ENCODE peak calls at places on chromosomes 4 and X, in five cellular contexts. One of them, this sample, is unnamed.

GRCh38 chr4:147049940-147050852 is 104.5 kb upstream of the TTC29 start:
- DNase-seq in EH: peak
- DNase-seq in mammary epithelial cell: peak
- DNase-seq in fibroblast of gingiva: peak
- DNase-seq in suprapubic skin: no peak
- DNase-seq in this sample: peak

GRCh38 chrX:79065696-79066095 is 78.8 kb upstream of the GPR174 start:
- DNase-seq in mammary epithelial cell: no peak
- DNase-seq in suprapubic skin: no peak
- DNase-seq in EH: no peak
- DNase-seq in fibroblast of gingiva: no peak
- DNase-seq in this sample: no peak

GRCh38 chr4:87559090-87559837 is 30.1 kb upstream of the SPARCL1 start:
- DNase-seq in fibroblast of gingiva: no peak
- DNase-seq in suprapubic skin: no peak
- DNase-seq in EH: no peak
- DNase-seq in mammary epithelial cell: no peak
- DNase-seq in this sample: no peak

GRCh38 chrX:53320543-53321215 is 39.3 kb upstream of the IQSEC2 start:
- DNase-seq in EH: no peak
- DNase-seq in suprapubic skin: no peak
- DNase-seq in mammary epithelial cell: no peak
- DNase-seq in fibroblast of gingiva: no peak
- DNase-seq in this sample: no peak

GRCh38 chr4:58981828-58982227 is 1871.6 kb upstream of the IGFBP7 start:
- DNase-seq in suprapubic skin: no peak
- DNase-seq in EH: no peak
- DNase-seq in fibroblast of gingiva: no peak
- DNase-seq in mammary epithelial cell: no peak
- DNase-seq in this sample: no peak

GRCh38 chr4:98804403-98804802 is 124.5 kb downstream of the EIF4E start:
- DNase-seq in fibroblast of gingiva: no peak
- DNase-seq in mammary epithelial cell: no peak
- DNase-seq in suprapubic skin: no peak
- DNase-seq in EH: no peak
- DNase-seq in this sample: no peak

GRCh38 chrX:9466115-9466495 is 1.2 kb downstream of the TBL1X start:
- DNase-seq in EH: peak
- DNase-seq in mammary epithelial cell: no peak
- DNase-seq in fibroblast of gingiva: peak
- DNase-seq in suprapubic skin: peak
- DNase-seq in this sample: no peak

GRCh38 chr4:10168151-10168550 is 51.6 kb upstream of the WDR1 start:
- DNase-seq in fibroblast of gingiva: no peak
- DNase-seq in EH: peak
- DNase-seq in suprapubic skin: no peak
- DNase-seq in mammary epithelial cell: no peak
- DNase-seq in this sample: no peak

GRCh38 chrX:106300239-106300638 is 132.1 kb downstream of the PWWP3B start:
- DNase-seq in mammary epithelial cell: peak
- DNase-seq in EH: no peak
- DNase-seq in fibroblast of gingiva: no peak
- DNase-seq in suprapubic skin: no peak
- DNase-seq in this sample: peak

GRCh38 chr4:174919886-174920423 is 1.8 kb downstream of the ADAM29 start:
- DNase-seq in mammary epithelial cell: no peak
- DNase-seq in fibroblast of gingiva: no peak
- DNase-seq in suprapubic skin: no peak
- DNase-seq in EH: no peak
- DNase-seq in this sample: no peak

GRCh38 chr4:97367878-97368277 is 775.4 kb downstream of the STPG2 start:
- DNase-seq in suprapubic skin: no peak
- DNase-seq in EH: no peak
- DNase-seq in fibroblast of gingiva: no peak
- DNase-seq in mammary epithelial cell: peak
- DNase-seq in this sample: peak

GRCh38 chrX:20461576-20461975 is 194.9 kb upstream of the RPS6KA3 start:
- DNase-seq in mammary epithelial cell: peak
- DNase-seq in suprapubic skin: no peak
- DNase-seq in EH: peak
- DNase-seq in fibroblast of gingiva: no peak
- DNase-seq in this sample: peak

GRCh38 chr4:111510535-111510934 is 634.7 kb upstream of the FAM241A start:
- DNase-seq in suprapubic skin: no peak
- DNase-seq in EH: peak
- DNase-seq in fibroblast of gingiva: no peak
- DNase-seq in mammary epithelial cell: no peak
- DNase-seq in this sample: no peak

GRCh38 chr4:159349332-159349731 is 246.5 kb downstream of the RAPGEF2 start:
- DNase-seq in EH: peak
- DNase-seq in fibroblast of gingiva: no peak
- DNase-seq in suprapubic skin: no peak
- DNase-seq in mammary epithelial cell: no peak
- DNase-seq in this sample: no peak

GRCh38 chr4:100935090-100935489 is 412.2 kb downstream of the PPP3CA start:
- DNase-seq in fibroblast of gingiva: peak
- DNase-seq in EH: peak
- DNase-seq in suprapubic skin: no peak
- DNase-seq in mammary epithelial cell: peak
- DNase-seq in this sample: peak